ENCODE peak calls at places on chromosomes 1 and 21, in six cellular contexts. One of them, this sample, is unnamed.
A peak's percentile ranks its signal among the peaks of the same experiment; 100 is the strongest.

GRCh38 chr1:45566722-45567121 is 16.1 kb downstream of the AKR1A1 start:
- DNase-seq in activated T-cell treated with anti-CD3 and anti-CD28 coated beads, Interleukin-2, amount 50 U/mL, for 1 hour: no peak
- DNase-seq in effector memory CD4-positive, alpha-beta T cell: no peak
- DNase-seq in aorta: peak; percentile 71
- DNase-seq in NCI-H1105: no peak
- DNase-seq in fibroblast of the conjunctiva: no peak
- DNase-seq in this sample: peak; percentile 53

GRCh38 chr21:28769683-28770082 is 223.0 kb downstream of the LTN1 start:
- DNase-seq in activated T-cell treated with anti-CD3 and anti-CD28 coated beads, Interleukin-2, amount 50 U/mL, for 1 hour: no peak
- DNase-seq in effector memory CD4-positive, alpha-beta T cell: no peak
- DNase-seq in aorta: no peak
- DNase-seq in NCI-H1105: no peak
- DNase-seq in fibroblast of the conjunctiva: no peak
- DNase-seq in this sample: no peak

GRCh38 chr1:82446251-82446650 is 645.5 kb downstream of the ADGRL2 start:
- DNase-seq in activated T-cell treated with anti-CD3 and anti-CD28 coated beads, Interleukin-2, amount 50 U/mL, for 1 hour: no peak
- DNase-seq in effector memory CD4-positive, alpha-beta T cell: no peak
- DNase-seq in aorta: no peak
- DNase-seq in NCI-H1105: no peak
- DNase-seq in fibroblast of the conjunctiva: no peak
- DNase-seq in this sample: no peak

GRCh38 chr1:60848583-60849188 is 233.7 kb upstream of the NFIA start:
- DNase-seq in activated T-cell treated with anti-CD3 and anti-CD28 coated beads, Interleukin-2, amount 50 U/mL, for 1 hour: no peak
- DNase-seq in effector memory CD4-positive, alpha-beta T cell: no peak
- DNase-seq in aorta: no peak
- DNase-seq in NCI-H1105: peak; percentile 48
- DNase-seq in fibroblast of the conjunctiva: peak; percentile 63
- DNase-seq in this sample: no peak

GRCh38 chr1:54716299-54717047 is 812 bp downstream of the TTC4 start:
- DNase-seq in activated T-cell treated with anti-CD3 and anti-CD28 coated beads, Interleukin-2, amount 50 U/mL, for 1 hour: no peak
- DNase-seq in effector memory CD4-positive, alpha-beta T cell: no peak
- DNase-seq in aorta: no peak
- DNase-seq in NCI-H1105: no peak
- DNase-seq in fibroblast of the conjunctiva: peak; percentile 18
- DNase-seq in this sample: no peak

GRCh38 chr1:40919475-40920011 is 57.4 kb upstream of the CITED4 start:
- DNase-seq in activated T-cell treated with anti-CD3 and anti-CD28 coated beads, Interleukin-2, amount 50 U/mL, for 1 hour: no peak
- DNase-seq in effector memory CD4-positive, alpha-beta T cell: no peak
- DNase-seq in aorta: no peak
- DNase-seq in NCI-H1105: peak; percentile 13
- DNase-seq in fibroblast of the conjunctiva: no peak
- DNase-seq in this sample: no peak

GRCh38 chr1:8398677-8399076 is 80.8 kb downstream of the SLC45A1 start:
- DNase-seq in activated T-cell treated with anti-CD3 and anti-CD28 coated beads, Interleukin-2, amount 50 U/mL, for 1 hour: no peak
- DNase-seq in effector memory CD4-positive, alpha-beta T cell: no peak
- DNase-seq in aorta: no peak
- DNase-seq in NCI-H1105: no peak
- DNase-seq in fibroblast of the conjunctiva: no peak
- DNase-seq in this sample: no peak

GRCh38 chr1:103107696-103108524 is at the start of gene COL11A1:
- DNase-seq in activated T-cell treated with anti-CD3 and anti-CD28 coated beads, Interleukin-2, amount 50 U/mL, for 1 hour: no peak
- DNase-seq in effector memory CD4-positive, alpha-beta T cell: no peak
- DNase-seq in aorta: no peak
- DNase-seq in NCI-H1105: no peak
- DNase-seq in fibroblast of the conjunctiva: no peak
- DNase-seq in this sample: no peak

GRCh38 chr1:115746021-115746690 is 22.4 kb downstream of the CASQ2 start:
- DNase-seq in activated T-cell treated with anti-CD3 and anti-CD28 coated beads, Interleukin-2, amount 50 U/mL, for 1 hour: no peak
- DNase-seq in effector memory CD4-positive, alpha-beta T cell: no peak
- DNase-seq in aorta: no peak
- DNase-seq in NCI-H1105: no peak
- DNase-seq in fibroblast of the conjunctiva: no peak
- DNase-seq in this sample: no peak

GRCh38 chr1:67580671-67581403 is 104.2 kb upstream of the GADD45A start:
- DNase-seq in activated T-cell treated with anti-CD3 and anti-CD28 coated beads, Interleukin-2, amount 50 U/mL, for 1 hour: no peak
- DNase-seq in effector memory CD4-positive, alpha-beta T cell: no peak
- DNase-seq in aorta: no peak
- DNase-seq in NCI-H1105: no peak
- DNase-seq in fibroblast of the conjunctiva: no peak
- DNase-seq in this sample: no peak

GRCh38 chr1:56291374-56291841 is 288.0 kb downstream of the PLPP3 start:
- DNase-seq in activated T-cell treated with anti-CD3 and anti-CD28 coated beads, Interleukin-2, amount 50 U/mL, for 1 hour: no peak
- DNase-seq in effector memory CD4-positive, alpha-beta T cell: no peak
- DNase-seq in aorta: no peak
- DNase-seq in NCI-H1105: no peak
- DNase-seq in fibroblast of the conjunctiva: no peak
- DNase-seq in this sample: peak; percentile 44

GRCh38 chr1:238674331-238674730 is 712.0 kb upstream of the CHRM3 start:
- DNase-seq in activated T-cell treated with anti-CD3 and anti-CD28 coated beads, Interleukin-2, amount 50 U/mL, for 1 hour: no peak
- DNase-seq in effector memory CD4-positive, alpha-beta T cell: no peak
- DNase-seq in aorta: no peak
- DNase-seq in NCI-H1105: no peak
- DNase-seq in fibroblast of the conjunctiva: no peak
- DNase-seq in this sample: no peak

GRCh38 chr1:118947003-118947765 is 41.0 kb downstream of the TBX15 start:
- DNase-seq in activated T-cell treated with anti-CD3 and anti-CD28 coated beads, Interleukin-2, amount 50 U/mL, for 1 hour: no peak
- DNase-seq in effector memory CD4-positive, alpha-beta T cell: no peak
- DNase-seq in aorta: no peak
- DNase-seq in NCI-H1105: no peak
- DNase-seq in fibroblast of the conjunctiva: no peak
- DNase-seq in this sample: no peak

GRCh38 chr1:176795929-176796328 is 333.0 kb downstream of the PAPPA2 start:
- DNase-seq in activated T-cell treated with anti-CD3 and anti-CD28 coated beads, Interleukin-2, amount 50 U/mL, for 1 hour: no peak
- DNase-seq in effector memory CD4-positive, alpha-beta T cell: no peak
- DNase-seq in aorta: no peak
- DNase-seq in NCI-H1105: no peak
- DNase-seq in fibroblast of the conjunctiva: no peak
- DNase-seq in this sample: no peak

GRCh38 chr1:109687641-109688499 is at the start of gene GSTM1:
- DNase-seq in activated T-cell treated with anti-CD3 and anti-CD28 coated beads, Interleukin-2, amount 50 U/mL, for 1 hour: peak; percentile 89
- DNase-seq in effector memory CD4-positive, alpha-beta T cell: no peak
- DNase-seq in aorta: peak; percentile 93
- DNase-seq in NCI-H1105: no peak
- DNase-seq in fibroblast of the conjunctiva: peak; percentile 81
- DNase-seq in this sample: no peak

GRCh38 chr1:242454262-242455051 is 70.0 kb downstream of the PLD5 start:
- DNase-seq in activated T-cell treated with anti-CD3 and anti-CD28 coated beads, Interleukin-2, amount 50 U/mL, for 1 hour: no peak
- DNase-seq in effector memory CD4-positive, alpha-beta T cell: no peak
- DNase-seq in aorta: no peak
- DNase-seq in NCI-H1105: peak; percentile 54
- DNase-seq in fibroblast of the conjunctiva: peak; percentile 10
- DNase-seq in this sample: no peak

GRCh38 chr1:239574112-239574511 is 187.7 kb downstream of the CHRM3 start:
- DNase-seq in activated T-cell treated with anti-CD3 and anti-CD28 coated beads, Interleukin-2, amount 50 U/mL, for 1 hour: no peak
- DNase-seq in effector memory CD4-positive, alpha-beta T cell: no peak
- DNase-seq in aorta: no peak
- DNase-seq in NCI-H1105: no peak
- DNase-seq in fibroblast of the conjunctiva: no peak
- DNase-seq in this sample: no peak

GRCh38 chr1:78126506-78126905 is 80.7 kb downstream of the GIPC2 start:
- DNase-seq in activated T-cell treated with anti-CD3 and anti-CD28 coated beads, Interleukin-2, amount 50 U/mL, for 1 hour: no peak
- DNase-seq in effector memory CD4-positive, alpha-beta T cell: no peak
- DNase-seq in aorta: no peak
- DNase-seq in NCI-H1105: no peak
- DNase-seq in fibroblast of the conjunctiva: no peak
- DNase-seq in this sample: no peak

GRCh38 chr1:81780705-81781454 is 19.9 kb upstream of the ADGRL2 start:
- DNase-seq in activated T-cell treated with anti-CD3 and anti-CD28 coated beads, Interleukin-2, amount 50 U/mL, for 1 hour: no peak
- DNase-seq in effector memory CD4-positive, alpha-beta T cell: no peak
- DNase-seq in aorta: no peak
- DNase-seq in NCI-H1105: no peak
- DNase-seq in fibroblast of the conjunctiva: no peak
- DNase-seq in this sample: no peak

GRCh38 chr1:182794802-182795201 is 5.2 kb downstream of the NPL start:
- DNase-seq in activated T-cell treated with anti-CD3 and anti-CD28 coated beads, Interleukin-2, amount 50 U/mL, for 1 hour: no peak
- DNase-seq in effector memory CD4-positive, alpha-beta T cell: no peak
- DNase-seq in aorta: no peak
- DNase-seq in NCI-H1105: no peak
- DNase-seq in fibroblast of the conjunctiva: no peak
- DNase-seq in this sample: no peak

GRCh38 chr1:233112184-233113008 is 162.0 kb downstream of the NTPCR start:
- DNase-seq in activated T-cell treated with anti-CD3 and anti-CD28 coated beads, Interleukin-2, amount 50 U/mL, for 1 hour: no peak
- DNase-seq in effector memory CD4-positive, alpha-beta T cell: no peak
- DNase-seq in aorta: no peak
- DNase-seq in NCI-H1105: no peak
- DNase-seq in fibroblast of the conjunctiva: no peak
- DNase-seq in this sample: no peak

GRCh38 chr1:236081546-236082227 is 16.8 kb upstream of the NID1 start:
- DNase-seq in activated T-cell treated with anti-CD3 and anti-CD28 coated beads, Interleukin-2, amount 50 U/mL, for 1 hour: no peak
- DNase-seq in effector memory CD4-positive, alpha-beta T cell: no peak
- DNase-seq in aorta: no peak
- DNase-seq in NCI-H1105: no peak
- DNase-seq in fibroblast of the conjunctiva: no peak
- DNase-seq in this sample: no peak

GRCh38 chr1:236556606-236557005 is 32.8 kb downstream of the LGALS8 start:
- DNase-seq in activated T-cell treated with anti-CD3 and anti-CD28 coated beads, Interleukin-2, amount 50 U/mL, for 1 hour: no peak
- DNase-seq in effector memory CD4-positive, alpha-beta T cell: no peak
- DNase-seq in aorta: no peak
- DNase-seq in NCI-H1105: no peak
- DNase-seq in fibroblast of the conjunctiva: no peak
- DNase-seq in this sample: no peak

GRCh38 chr1:160711528-160712311 is at the start of gene CD48:
- DNase-seq in activated T-cell treated with anti-CD3 and anti-CD28 coated beads, Interleukin-2, amount 50 U/mL, for 1 hour: peak; percentile 58
- DNase-seq in effector memory CD4-positive, alpha-beta T cell: peak; percentile 28
- DNase-seq in aorta: no peak
- DNase-seq in NCI-H1105: no peak
- DNase-seq in fibroblast of the conjunctiva: no peak
- DNase-seq in this sample: peak; percentile 63

This sample was measured in Peyer's patch.